ENCODE peak calls at places on chromosomes 4 and X, in four cellular contexts. Q is A549, I is right atrium auricular region, V is tibial nerve. Z is an unnamed sample.

GRCh38 chrX:107025538-107025937 is 25.5 kb upstream of the MORC4 start:
- DNase-seq in Q (peak; percentile 38), I (no peak), V (no peak), Z (no peak)

GRCh38 chrX:134676440-134676839 is 18.2 kb upstream of the PLAC1 start:
- DNase-seq in Q (peak; percentile 71), I (no peak), V (no peak), Z (no peak)

GRCh38 chr4:73735231-73735630 is 5.1 kb upstream of the CXCL8 start:
- DNase-seq in Q (no peak), I (no peak), V (no peak), Z (no peak)

GRCh38 chrX:147912093-147912801 is 528 bp downstream of the FMR1 start:
- DNase-seq in Q (peak; percentile 31), I (no peak), V (peak; percentile 13), Z (peak; percentile 7)

GRCh38 chr4:189090174-189090814 is 850.4 kb upstream of the FRG1 start:
- DNase-seq in Q (peak; percentile 30), I (no peak), V (no peak), Z (no peak)

GRCh38 chr4:34046580-34046979 is 2197.7 kb downstream of the ARAP2 start:
- DNase-seq in Q (peak; percentile 57), I (no peak), V (no peak), Z (no peak)

GRCh38 chrX:44785652-44786051 is 58.2 kb upstream of the DUSP21 start:
- DNase-seq in Q (peak; percentile 26), I (no peak), V (no peak), Z (no peak)

GRCh38 chrX:153606503-153606902 is 7.6 kb upstream of the CCNQ start:
- DNase-seq in Q (no peak), I (no peak), V (no peak), Z (no peak)

GRCh38 chr4:137961051-137961438 is 281.1 kb downstream of the SLC7A11 start:
- DNase-seq in Q (peak; percentile 1), I (no peak), V (no peak), Z (no peak)

GRCh38 chrX:80430826-80431501 is 10.7 kb downstream of the TENT5D start:
- DNase-seq in Q (peak; percentile 16), I (no peak), V (peak; percentile 5), Z (no peak)

GRCh38 chr4:5863461-5864113 is 29.3 kb downstream of the CRMP1 start:
- DNase-seq in Q (peak; percentile 62), I (no peak), V (no peak), Z (no peak)

GRCh38 chr4:109735566-109736454 is 5.9 kb upstream of the PLA2G12A start:
- DNase-seq in Q (no peak), I (no peak), V (no peak), Z (no peak)

GRCh38 chr4:180106122-180106521 is 2137.1 kb upstream of the TENM3 start:
- DNase-seq in Q (no peak), I (no peak), V (no peak), Z (no peak)

GRCh38 chrX:120790118-120790517 is 85.5 kb downstream of the CT47B1 start:
- DNase-seq in Q (peak; percentile 65), I (no peak), V (peak; percentile 26), Z (peak; percentile 16)

GRCh38 chr4:181970356-181970755 is 272.8 kb upstream of the TENM3 start:
- DNase-seq in Q (no peak), I (no peak), V (no peak), Z (no peak)

GRCh38 chrX:9700555-9700954 is 65.1 kb downstream of the GPR143 start:
- DNase-seq in Q (no peak), I (no peak), V (no peak), Z (no peak)

GRCh38 chrX:136336623-136337022 is 35.9 kb downstream of the ADGRG4 start:
- DNase-seq in Q (peak; percentile 1), I (no peak), V (no peak), Z (no peak)

GRCh38 chr4:15832523-15833451 is 54.7 kb downstream of the CD38 start:
- DNase-seq in Q (no peak), I (no peak), V (no peak), Z (no peak)

GRCh38 chr4:107669068-107669467 is 51.0 kb downstream of the PAPSS1 start:
- DNase-seq in Q (no peak), I (no peak), V (no peak), Z (no peak)

GRCh38 chr4:107665001-107665400 is 55.0 kb downstream of the PAPSS1 start:
- DNase-seq in Q (no peak), I (no peak), V (no peak), Z (no peak)

GRCh38 chr4:107666134-107666533 is 53.9 kb downstream of the PAPSS1 start:
- DNase-seq in Q (peak; percentile 5), I (no peak), V (no peak), Z (no peak)
- TF ChIP-seq CTCF in Q (peak; percentile 25), I (no peak), V (peak; percentile 26), Z (no peak)

DNA sequence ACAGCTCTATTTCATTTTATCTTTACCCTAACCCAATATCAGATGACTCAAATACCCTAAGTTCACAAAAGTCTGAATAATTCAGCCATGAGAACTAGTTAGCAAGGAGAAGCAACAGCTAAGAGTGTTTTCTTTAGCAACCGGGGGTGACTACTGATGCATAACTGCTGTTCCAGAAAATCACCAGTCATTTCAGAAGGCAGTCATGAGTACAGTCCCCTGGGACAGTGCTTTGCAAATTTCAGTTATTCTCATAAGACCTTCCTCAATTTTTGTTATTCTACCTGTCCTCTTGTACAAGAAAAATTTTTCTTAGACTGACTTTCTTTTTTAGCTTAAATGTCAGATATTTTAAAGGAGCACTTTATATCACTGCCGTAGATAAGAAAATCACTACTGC is 16.4 kb downstream of the BANK1 start:
- DNase-seq in Q (peak; percentile 5), I (no peak), V (no peak), Z (no peak)
- H3K4me1 ChIP-seq in Q (peaks cover 3% of the 10 kb centered on the region), I (no peaks in the 10 kb centered on the region), V (no peaks in the 10 kb centered on the region), Z (no peaks in the 10 kb centered on the region)

GRCh38 chr4:24748758-24749350 is 46.5 kb upstream of the SOD3 start:
- DNase-seq in Q (peak; percentile 0), I (peak; percentile 47), V (no peak), Z (no peak)
- H3K27ac ChIP-seq in Q (no peak overlapping the region), I (no peak overlapping the region), V (no peak overlapping the region), Z (no peak overlapping the region)

GRCh38 chr4:97548943-97549583 is 594.2 kb downstream of the STPG2 start:
- DNase-seq in Q (peak; percentile 2), I (no peak), V (no peak), Z (no peak)
- TF ChIP-seq CTCF in Q (no peak), I (no peak), V (no peak), Z (no peak)

GRCh38 chr4:25861951-25862410 is 807 bp downstream of the SEL1L3 start:
- DNase-seq in Q (peak; percentile 32), I (no peak), V (no peak), Z (peak; percentile 52)
- H3K4me1 ChIP-seq in Q (peaks cover 30% of the 10 kb centered on the region), I (no peaks in the 10 kb centered on the region), V (peaks cover 22% of the 10 kb centered on the region), Z (peaks cover 24% of the 10 kb centered on the region)

GRCh38 chrX:118521435-118521834 is 25.8 kb downstream of the DOCK11 start:
- DNase-seq in Q (no peak), I (no peak), V (no peak), Z (no peak)
- H3K27ac ChIP-seq in Q (no peak overlapping the region), I (peak overlapping the region; percentile 56), V (peak overlapping the region; percentile 66), Z (no peak overlapping the region)

GRCh38 chr4:112735474-112735951 is 98.6 kb downstream of the LARP7 start:
- DNase-seq in Q (no peak), I (no peak), V (no peak), Z (no peak)
- TF ChIP-seq CTCF in Q (no peak), I (no peak), V (no peak), Z (no peak)

GRCh38 chr4:2395584-2395983 is 22.9 kb downstream of the ZFYVE28 start:
- DNase-seq in Q (no peak), I (no peak), V (no peak), Z (no peak)

GRCh38 chr4:2399216-2399615 is 19.2 kb downstream of the ZFYVE28 start:
- DNase-seq in Q (no peak), I (no peak), V (no peak), Z (no peak)

GRCh38 chr4:2396781-2397368 is 21.6 kb downstream of the ZFYVE28 start:
- DNase-seq in Q (no peak), I (no peak), V (no peak), Z (no peak)

GRCh38 chr4:2399631-2400190 is 18.7 kb downstream of the ZFYVE28 start:
- DNase-seq in Q (no peak), I (no peak), V (no peak), Z (no peak)

DNA sequence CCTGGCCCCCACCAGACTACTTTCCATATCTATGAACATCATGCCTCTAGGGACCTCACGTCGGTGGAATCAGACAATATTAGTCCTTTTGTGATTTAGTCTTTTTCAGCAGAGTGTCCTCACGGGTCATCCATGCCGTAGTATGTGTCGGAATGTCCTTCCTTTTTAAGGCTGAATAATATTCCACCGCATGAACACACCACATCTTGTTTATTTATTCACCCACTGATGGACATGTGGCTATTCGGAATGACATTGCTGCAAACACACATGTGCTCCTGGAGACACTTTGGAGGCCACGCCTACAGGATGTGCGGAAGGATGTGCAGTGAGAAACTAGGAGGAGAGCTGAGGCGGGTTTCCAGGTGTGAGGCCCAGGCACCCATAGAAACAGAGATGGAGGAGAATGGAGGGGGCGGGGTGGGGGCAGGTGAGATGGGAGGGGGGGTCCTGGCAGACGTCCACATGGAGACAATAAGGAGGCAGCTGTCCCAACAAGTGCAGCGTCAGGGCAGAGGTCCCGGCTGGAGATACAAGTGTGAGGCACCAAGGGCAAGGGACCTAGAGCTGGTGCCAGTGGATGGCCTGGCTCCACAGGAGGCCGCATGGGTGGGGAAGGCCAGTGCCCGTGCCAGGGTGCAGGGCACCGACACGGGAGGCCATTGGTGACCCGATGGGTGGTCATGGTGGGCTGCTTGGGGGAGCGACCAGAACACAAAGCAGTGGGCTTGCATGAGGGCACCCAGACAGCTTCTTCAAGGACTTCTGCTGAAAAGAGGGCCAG is 20.7 kb downstream of the ZFYVE28 start:
- DNase-seq in Q (no peak), I (no peak), V (no peak), Z (peak; percentile 60)
- H3K4me1 ChIP-seq in Q (peaks cover 7% of the 10 kb centered on the region), I (no peaks in the 10 kb centered on the region), V (peaks cover 24% of the 10 kb centered on the region), Z (peaks cover 10% of the 10 kb centered on the region)

Z was measured in pancreas.